ENCODE peak calls at places on chromosomes 3 and 15, in five cellular contexts. P, W, G, Q and S are unnamed samples.

GRCh38 chr15:89035658-89036057 is 52.6 kb upstream of the ABHD2 start:
- DNase-seq in P (no peak), W (no peak), G (no peak), Q (no peak), S (no peak)

GRCh38 chr3:5485427-5485826 is 297.9 kb downstream of the EDEM1 start:
- DNase-seq in P (no peak), W (no peak), G (no peak), Q (no peak), S (no peak)

GRCh38 chr15:93974804-93975481 is 256.4 kb upstream of the MCTP2 start:
- DNase-seq in P (peak), W (peak), G (no peak), Q (peak), S (no peak)

GRCh38 chr3:49799761-49800160 is at the start of gene CDHR4:
- DNase-seq in P (peak), W (no peak), G (no peak), Q (no peak), S (no peak)

GRCh38 chr3:49619649-49620048 is 54.5 kb upstream of the APEH start:
- DNase-seq in P (no peak), W (no peak), G (no peak), Q (no peak), S (no peak)

GRCh38 chr15:31437686-31438085 is 111.1 kb downstream of the KLF13 start:
- DNase-seq in P (no peak), W (no peak), G (no peak), Q (no peak), S (no peak)

GRCh38 chr15:63327648-63328421 is 50.4 kb downstream of the APH1B start:
- DNase-seq in P (no peak), W (no peak), G (no peak), Q (no peak), S (no peak)

GRCh38 chr3:175951047-175951694 is 1092.0 kb downstream of the NAALADL2 start:
- DNase-seq in P (no peak), W (no peak), G (no peak), Q (no peak), S (no peak)

GRCh38 chr15:71595846-71596553 is 214.4 kb upstream of the NR2E3 start:
- DNase-seq in P (no peak), W (no peak), G (no peak), Q (no peak), S (no peak)

GRCh38 chr3:175737646-175738572 is 878.8 kb downstream of the NAALADL2 start:
- DNase-seq in P (no peak), W (no peak), G (no peak), Q (no peak), S (no peak)

GRCh38 chr3:156321934-156322333 is 201.6 kb downstream of the KCNAB1 start:
- DNase-seq in P (no peak), W (no peak), G (no peak), Q (no peak), S (no peak)

GRCh38 chr3:107217161-107217560 is 160.1 kb upstream of the CCDC54 start:
- DNase-seq in P (no peak), W (no peak), G (no peak), Q (peak), S (no peak)

GRCh38 chr3:150216041-150216811 is 191.9 kb upstream of the TSC22D2 start:
- DNase-seq in P (no peak), W (no peak), G (no peak), Q (no peak), S (no peak)

GRCh38 chr3:121651684-121652083 is 9.0 kb downstream of the HCLS1 start:
- DNase-seq in P (no peak), W (no peak), G (no peak), Q (no peak), S (no peak)

GRCh38 chr15:45644437-45644836 is 9.6 kb downstream of the SQOR start:
- DNase-seq in P (no peak), W (no peak), G (no peak), Q (no peak), S (no peak)

GRCh38 chr3:133476971-133477375 is 77.1 kb downstream of the BFSP2 start:
- DNase-seq in P (peak), W (no peak), G (no peak), Q (no peak), S (no peak)

DNA sequence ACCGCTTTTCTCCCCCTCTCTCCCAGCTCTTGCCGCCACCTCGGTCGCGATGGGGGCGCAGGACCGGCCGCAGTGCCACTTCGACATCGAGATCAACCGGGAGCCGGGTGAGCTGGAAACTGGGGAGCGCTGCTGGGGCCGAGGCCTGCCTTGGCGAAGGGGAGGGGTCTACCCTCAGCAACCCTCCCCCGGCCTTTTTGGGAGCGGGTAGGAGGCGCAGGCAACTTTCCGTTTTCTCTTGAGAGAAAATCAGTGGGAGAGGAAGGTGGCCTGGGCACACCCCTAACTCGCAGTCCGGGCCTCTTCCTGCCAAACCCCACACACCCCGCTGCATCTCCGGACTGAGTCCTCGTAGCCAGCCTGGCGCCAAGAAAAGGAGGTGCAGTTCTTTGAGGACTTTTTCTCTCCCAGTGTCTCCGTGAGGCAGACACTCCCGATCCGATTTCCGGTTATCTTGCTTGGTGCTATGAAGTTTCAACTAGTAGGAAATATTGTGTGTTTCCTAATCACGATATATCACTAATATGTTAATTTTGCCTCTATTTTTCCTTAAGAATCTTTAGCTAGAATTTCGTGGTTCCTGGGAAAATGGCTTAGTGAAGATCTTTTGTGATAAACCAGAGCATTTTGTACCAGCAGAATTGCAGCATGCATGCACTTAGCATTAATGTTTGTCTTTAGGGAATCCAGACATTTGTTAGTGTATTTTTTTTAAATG is 631 bp downstream of the NKTR start:
- DNase-seq in P (peak), W (peak), G (peak), Q (no peak), S (no peak)
- TF ChIP-seq CTCF in P (no peak), W (no peak), G (peak), Q (no peak), S (peak)

DNA sequence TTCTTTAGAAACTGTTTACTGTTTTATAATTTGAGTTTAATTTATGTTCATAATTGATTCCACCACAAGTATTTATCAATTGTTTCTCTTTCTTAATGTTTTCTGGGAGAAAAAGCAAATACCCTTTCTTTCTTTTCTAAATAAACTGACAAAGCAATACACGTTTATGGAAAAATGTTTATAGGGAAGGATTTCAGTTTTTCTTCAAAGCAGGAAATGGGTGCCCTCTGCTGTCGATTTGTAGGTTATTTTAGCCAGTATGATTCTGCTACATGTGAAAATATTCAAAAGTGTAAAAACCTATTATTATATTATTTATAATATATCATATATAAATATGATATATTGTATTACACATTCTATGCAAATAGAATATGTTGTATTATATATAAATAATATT is 921.0 kb upstream of the ROBO1 start:
- DNase-seq in P (no peak), W (no peak), G (no peak), Q (peak), S (no peak)
- TF ChIP-seq CTCF in P (no peak), W (peak), G (no peak), Q (peak), S (peak)

DNA sequence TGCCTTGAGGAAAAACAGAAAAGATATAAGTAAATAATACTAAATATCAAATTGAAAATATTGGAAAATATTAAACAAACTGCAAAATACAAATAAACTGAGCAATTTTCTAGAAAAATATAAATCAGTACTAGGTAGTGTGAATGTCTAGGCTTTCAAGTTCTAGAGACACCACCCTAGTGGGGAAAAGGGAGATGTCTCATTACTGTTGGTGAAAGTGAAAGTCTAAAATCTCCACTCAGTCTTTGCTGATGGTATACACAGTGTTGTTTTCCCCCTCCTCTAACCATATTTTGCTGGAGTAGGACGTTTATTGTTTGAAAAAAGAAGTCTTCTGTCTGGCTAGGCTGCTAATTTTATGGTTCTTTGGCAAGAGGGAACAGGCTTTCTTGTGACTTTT is 1368.9 kb downstream of the OTOL1 start:
- DNase-seq in P (no peak), W (no peak), G (no peak), Q (no peak), S (no peak)
- TF ChIP-seq CTCF in P (no peak), W (no peak), G (no peak), Q (peak), S (no peak)

DNA sequence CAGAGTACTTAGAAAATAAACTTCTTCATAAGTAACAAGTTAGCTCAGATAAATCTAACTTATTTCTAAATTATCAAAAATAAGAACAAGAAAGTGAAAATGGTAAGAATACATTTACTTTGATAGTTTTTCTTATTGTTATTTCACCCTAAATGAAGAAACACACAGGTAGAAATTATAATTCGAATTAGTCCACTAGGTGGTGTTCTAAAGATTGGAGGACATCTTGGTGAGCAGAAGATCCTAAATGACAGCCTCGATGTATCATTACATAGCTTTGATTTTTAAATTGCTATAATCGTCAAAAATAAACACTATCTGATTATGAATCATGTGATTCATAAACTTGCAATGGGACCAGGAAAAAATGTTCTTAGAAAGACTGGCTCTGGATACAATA is 280.8 kb upstream of the UBE2E2 start:
- DNase-seq in P (no peak), W (no peak), G (no peak), Q (no peak), S (no peak)
- TF ChIP-seq CTCF in P (no peak), W (peak), G (no peak), Q (no peak), S (peak)

GRCh38 chr3:13879946-13880810 is at the start of gene WNT7A:
- DNase-seq in P (no peak), W (peak), G (peak), Q (peak), S (peak)
- TF ChIP-seq CTCF in P (no peak), W (peak), G (peak), Q (peak), S (peak)

DNA sequence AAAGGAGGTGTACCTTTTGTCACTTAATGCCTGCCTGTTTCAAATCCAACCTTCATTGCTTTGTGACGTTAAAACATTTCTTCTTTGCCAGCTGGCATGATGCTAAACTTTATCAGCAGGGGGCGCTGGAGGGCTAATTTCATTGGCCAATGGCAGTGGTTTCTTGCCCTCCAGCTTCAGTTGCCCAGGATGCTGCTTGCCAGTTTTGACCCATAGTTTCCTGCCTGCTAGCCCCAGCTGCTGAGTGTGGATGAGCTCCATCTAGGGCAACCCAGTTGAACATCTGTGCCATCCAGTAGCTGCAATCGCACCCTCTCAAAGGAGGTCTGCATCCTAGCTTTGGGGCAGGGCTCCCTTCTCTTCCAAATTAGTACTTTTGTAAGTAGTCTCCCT is 22.1 kb downstream of the ACKR2 start:
- DNase-seq in P (peak), W (peak), G (peak), Q (peak), S (no peak)
- TF ChIP-seq CTCF in P (no peak), W (peak), G (peak), Q (peak), S (peak)

GRCh38 chr15:80691575-80691974 is 3.5 kb upstream of the ABHD17C start:
- DNase-seq in P (no peak), W (no peak), G (no peak), Q (no peak), S (no peak)

GRCh38 chr15:80684697-80685096 is 10.4 kb upstream of the ABHD17C start:
- DNase-seq in P (no peak), W (no peak), G (no peak), Q (no peak), S (no peak)

GRCh38 chr15:80689716-80690115 is 5.4 kb upstream of the ABHD17C start:
- DNase-seq in P (no peak), W (no peak), G (no peak), Q (no peak), S (no peak)

GRCh38 chr15:80685628-80686027 is 9.5 kb upstream of the ABHD17C start:
- DNase-seq in P (no peak), W (no peak), G (no peak), Q (no peak), S (no peak)

DNA sequence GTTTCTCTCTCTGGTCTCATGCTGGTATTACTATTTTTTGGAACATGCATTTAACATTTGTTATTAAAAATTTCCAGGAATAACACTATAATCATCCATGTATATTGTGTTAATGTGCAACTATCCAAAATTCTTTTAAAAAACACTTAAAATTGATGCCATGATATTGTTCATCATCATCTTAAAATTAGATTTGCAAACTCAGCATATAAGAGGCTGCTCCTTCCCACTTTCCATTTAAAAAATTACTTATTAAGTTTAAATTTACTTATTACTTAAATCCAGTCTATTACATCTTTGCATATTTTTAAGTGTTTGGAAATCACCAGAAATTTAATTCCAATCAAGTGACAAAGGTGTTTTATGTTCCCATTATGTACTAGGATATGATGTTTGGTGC is 5.8 kb upstream of the ABHD17C start:
- DNase-seq in P (no peak), W (no peak), G (no peak), Q (no peak), S (no peak)
- TF ChIP-seq CTCF in P (no peak), W (no peak), G (no peak), Q (no peak), S (no peak)